ENCODE peak calls at places on chromosomes 1 and 21, in six cellular contexts. F is K562, J is bronchial epithelial cell, I is tibial artery, K is cardiac muscle cell, T is brain microvascular endothelial cell. V is an unnamed sample.

GRCh38 chr1:178540646-178541045 is 27.7 kb downstream of the TEX35 start:
- DNase-seq in I (peak; percentile 23), F (no peak), T (peak; percentile 77), K (no peak), J (peak; percentile 13), V (peak; percentile 68)

GRCh38 chr1:226023735-226024134 is 24.6 kb upstream of the SDE2 start:
- DNase-seq in I (no peak), J (no peak), T (no peak), F (no peak), K (no peak), V (no peak)

GRCh38 chr1:164660415-164661174 is 101.6 kb downstream of the PBX1 start:
- DNase-seq in K (no peak), J (no peak), I (no peak), F (no peak), T (peak; percentile 86), V (peak; percentile 63)

GRCh38 chr1:184622136-184622823 is 132.4 kb downstream of the EDEM3 start:
- DNase-seq in T (peak; percentile 67), F (no peak), J (no peak), I (peak; percentile 89), K (peak; percentile 48), V (peak; percentile 95)

GRCh38 chr1:211601159-211601558 is 22.2 kb upstream of the SLC30A1 start:
- DNase-seq in I (no peak), K (no peak), T (no peak), F (no peak), J (no peak), V (no peak)

GRCh38 chr1:159959451-159959850 is 5.4 kb upstream of the SLAMF9 start:
- DNase-seq in J (peak; percentile 91), I (peak; percentile 45), K (no peak), T (no peak), F (no peak), V (no peak)

GRCh38 chr1:29380532-29380931 is 144.2 kb downstream of the PTPRU start:
- DNase-seq in F (no peak), I (no peak), J (peak; percentile 80), K (no peak), T (no peak), V (peak; percentile 54)

GRCh38 chr21:42101246-42101645 is 30.1 kb downstream of the UMODL1 start:
- DNase-seq in F (no peak), I (no peak), J (no peak), T (no peak), K (no peak), V (no peak)

GRCh38 chr1:47229884-47230691 is 1.9 kb downstream of the TAL1 start:
- DNase-seq in I (no peak), K (no peak), J (no peak), T (no peak), F (no peak), V (peak; percentile 16)

GRCh38 chr1:47233165-47233564 is 1.1 kb upstream of the TAL1 start:
- DNase-seq in I (no peak), J (no peak), F (no peak), T (no peak), K (no peak), V (no peak)

GRCh38 chr1:47232187-47232874 is at the start of gene TAL1:
- DNase-seq in I (no peak), K (peak; percentile 36), J (no peak), T (no peak), F (peak; percentile 98), V (no peak)

GRCh38 chr1:47230692-47231313 is 1.2 kb downstream of the TAL1 start:
- DNase-seq in J (no peak), T (no peak), F (peak; percentile 64), K (peak; percentile 53), I (no peak), V (no peak)

GRCh38 chr1:47231314-47232186 is 475 bp downstream of the TAL1 start:
- DNase-seq in I (no peak), K (peak; percentile 44), T (peak; percentile 14), J (peak; percentile 16), F (peak; percentile 89), V (peak; percentile 35)
- H3K4me3 ChIP-seq in I (peak overlapping the region; percentile 49), K (peak overlapping the region; percentile 15), T (no peak overlapping the region), J (no peak overlapping the region), F (peak overlapping the region; percentile 62), V (peak overlapping the region; percentile 6)

DNA sequence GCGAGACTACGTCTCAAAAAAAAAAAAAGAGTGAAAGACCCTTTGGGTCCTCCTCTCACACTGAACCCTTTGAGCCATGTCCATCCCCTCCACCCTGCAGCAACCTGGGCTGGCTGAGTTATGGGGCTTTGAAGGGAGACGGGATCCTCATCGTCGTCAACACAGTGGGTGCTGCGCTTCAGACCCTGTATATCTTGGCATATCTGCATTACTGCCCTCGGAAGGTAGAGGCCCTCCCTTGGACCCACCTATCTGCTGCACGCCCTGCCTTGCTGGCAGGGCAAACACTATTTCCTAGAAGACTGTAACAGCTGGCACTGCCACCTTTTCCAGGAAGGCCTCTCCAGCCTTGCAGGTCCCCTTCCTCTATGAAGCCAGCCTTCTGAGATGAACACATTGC is 1.1 kb downstream of the SLC50A1 start:
- DNase-seq in T (no peak), F (no peak), K (no peak), I (no peak), J (no peak), V (no peak)
- H3K4me3 ChIP-seq in T (peak overlapping the region; percentile 48), F (peak overlapping the region; percentile 82), K (peak overlapping the region; percentile 47), I (peak overlapping the region; percentile 75), J (peak overlapping the region; percentile 24), V (peak overlapping the region; percentile 21)

GRCh38 chr1:54376085-54377039 is 29.8 kb downstream of the SSBP3 start:
- DNase-seq in K (no peak), I (no peak), J (no peak), F (peak; percentile 83), T (no peak), V (no peak)
- H3K4me3 ChIP-seq in K (no peak overlapping the region), I (no peak overlapping the region), J (no peak overlapping the region), F (peak overlapping the region; percentile 2), T (no peak overlapping the region), V (no peak overlapping the region)

GRCh38 chr1:41393993-41394392 is 32.8 kb downstream of the FOXO6 start:
- DNase-seq in T (no peak), J (no peak), K (no peak), I (no peak), F (no peak), V (no peak)

GRCh38 chr1:41394405-41394804 is 33.2 kb downstream of the FOXO6 start:
- DNase-seq in I (no peak), F (no peak), K (no peak), T (no peak), J (no peak), V (no peak)

GRCh38 chr1:41396084-41396483 is 34.9 kb downstream of the FOXO6 start:
- DNase-seq in I (no peak), J (no peak), F (no peak), T (no peak), K (no peak), V (no peak)

GRCh38 chr1:41395599-41395956 is 34.3 kb downstream of the FOXO6 start:
- DNase-seq in K (no peak), I (no peak), T (no peak), F (no peak), J (no peak), V (no peak)

DNA sequence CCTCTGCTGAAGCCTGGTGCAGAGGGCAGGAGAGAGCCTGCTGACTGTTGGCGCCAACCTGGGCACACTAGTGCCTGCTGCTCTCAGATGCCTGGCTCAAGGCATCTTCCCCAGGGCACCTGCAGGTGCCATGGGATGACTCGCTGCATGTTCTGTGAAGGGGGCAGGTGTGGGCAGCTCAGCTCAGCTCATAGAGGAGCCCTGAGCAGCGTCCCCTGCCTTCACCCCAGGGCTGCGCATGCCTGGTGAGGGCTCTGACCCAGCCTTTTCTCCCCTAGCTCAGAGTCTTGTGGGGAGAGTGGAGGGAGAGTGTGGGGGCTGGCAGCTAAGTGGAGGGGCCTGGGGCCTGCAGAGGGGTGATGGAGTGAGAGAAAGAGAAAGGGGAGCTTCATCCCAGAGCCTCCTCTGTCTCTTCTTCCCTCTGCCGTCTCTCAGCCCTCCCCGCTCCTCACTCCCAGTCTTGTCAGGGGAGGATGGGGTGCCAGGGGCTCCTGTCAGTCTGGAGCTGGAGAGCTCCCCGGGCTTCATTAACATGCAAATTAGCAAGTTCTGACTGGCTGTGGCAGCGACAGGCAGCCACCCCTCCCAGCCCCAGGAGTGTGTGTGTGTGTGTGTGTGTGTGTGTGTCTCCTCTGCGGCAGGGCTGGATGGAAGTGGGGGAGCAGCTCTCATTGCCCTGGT is 33.8 kb downstream of the FOXO6 start:
- DNase-seq in F (peak; percentile 16), I (no peak), K (peak; percentile 88), T (no peak), J (peak; percentile 8), V (no peak)
- H3K4me3 ChIP-seq in F (no peak overlapping the region), I (no peak overlapping the region), K (no peak overlapping the region), T (no peak overlapping the region), J (no peak overlapping the region), V (no peak overlapping the region)